ENCODE peak calls at places on chromosomes 16 and 17, in nine cellular contexts. F is ELF-1; V is cardiac fibroblast; P is NCI-H187; U is NCI-H460; D is NCI-H1092; W is ovary; K is activated CD4-positive, CD25-positive, alpha-beta regulatory T cell; A is germinal center. I is an unnamed sample.

GRCh38 chr17:79258843-79259242 is 184.2 kb downstream of the ENGASE start:
- DNase-seq in F (no peak), V (no peak), P (no peak), U (no peak), D (no peak), W (no peak), K (no peak), A (no peak), I (no peak)

GRCh38 chr17:58786586-58787295 is 31.1 kb downstream of the PPM1E start:
- DNase-seq in F (no peak), V (peak; percentile 85), P (no peak), U (peak; percentile 37), D (no peak), W (no peak), K (no peak), A (no peak), I (no peak)

GRCh38 chr17:77096570-77097214 is 44.1 kb upstream of the SEC14L1 start:
- DNase-seq in F (no peak), V (peak; percentile 81), P (no peak), U (peak; percentile 30), D (no peak), W (no peak), K (no peak), A (peak; percentile 47), I (no peak)

GRCh38 chr17:79655672-79656290 is 44.9 kb upstream of the RBFOX3 start:
- DNase-seq in F (no peak), V (no peak), P (no peak), U (no peak), D (no peak), W (no peak), K (no peak), A (no peak), I (no peak)

GRCh38 chr16:6643083-6643686 is 689.5 kb upstream of the RBFOX1 start:
- DNase-seq in F (peak; percentile 64), V (peak; percentile 63), P (peak; percentile 3), U (peak; percentile 59), D (peak; percentile 3), W (peak; percentile 26), K (no peak), A (peak; percentile 8), I (no peak)

GRCh38 chr16:10971560-10971961 is 27.2 kb downstream of the CLEC16A start:
- DNase-seq in F (peak; percentile 95), V (peak; percentile 95), P (peak; percentile 22), U (peak; percentile 40), D (peak; percentile 22), W (peak; percentile 70), K (no peak), A (peak; percentile 43), I (no peak)

GRCh38 chr17:40290629-40291296 is 3.1 kb downstream of the CDC6 start:
- DNase-seq in F (no peak), V (peak; percentile 92), P (no peak), U (peak; percentile 74), D (no peak), W (no peak), K (no peak), A (peak; percentile 28), I (peak; percentile 64)

GRCh38 chr17:79272666-79273219 is 198.1 kb downstream of the ENGASE start:
- DNase-seq in F (no peak), V (no peak), P (no peak), U (no peak), D (no peak), W (no peak), K (no peak), A (no peak), I (no peak)

GRCh38 chr16:30473231-30474061 is 904 bp downstream of the ITGAL start:
- DNase-seq in F (no peak), V (no peak), P (no peak), U (no peak), D (no peak), W (no peak), K (no peak), A (peak; percentile 61), I (no peak)

GRCh38 chr16:48420437-48420836 is 35.2 kb upstream of the SIAH1 start:
- DNase-seq in F (no peak), V (no peak), P (no peak), U (no peak), D (no peak), W (no peak), K (no peak), A (no peak), I (no peak)

GRCh38 chr17:489758-490329 is 137.2 kb upstream of the RPH3AL start:
- DNase-seq in F (peak; percentile 49), V (peak; percentile 45), P (no peak), U (no peak), D (no peak), W (peak; percentile 45), K (no peak), A (peak; percentile 37), I (no peak)

GRCh38 chr16:10688726-10689125 is 6.0 kb downstream of the TEKT5 start:
- DNase-seq in F (no peak), V (no peak), P (no peak), U (no peak), D (no peak), W (no peak), K (no peak), A (no peak), I (no peak)

GRCh38 chr17:63358956-63359355 is 87.2 kb downstream of the CYB561 start:
- DNase-seq in F (no peak), V (no peak), P (no peak), U (no peak), D (no peak), W (no peak), K (no peak), A (no peak), I (no peak)

GRCh38 chr17:34639706-34640425 is 60.5 kb downstream of the TMEM132E start:
- DNase-seq in F (no peak), V (no peak), P (no peak), U (no peak), D (peak; percentile 78), W (no peak), K (no peak), A (no peak), I (no peak)

GRCh38 chr17:34107019-34107418 is 148.1 kb upstream of the CCL2 start:
- DNase-seq in F (no peak), V (no peak), P (no peak), U (no peak), D (no peak), W (no peak), K (no peak), A (no peak), I (no peak)

GRCh38 chr16:84482001-84482891 is 22.2 kb downstream of the MEAK7 start:
- DNase-seq in F (no peak), V (no peak), P (no peak), U (no peak), D (no peak), W (no peak), K (no peak), A (no peak), I (no peak)

GRCh38 chr17:63358111-63358839 is 87.8 kb downstream of the CYB561 start:
- DNase-seq in F (no peak), V (peak; percentile 78), P (no peak), U (no peak), D (no peak), W (no peak), K (no peak), A (no peak), I (peak; percentile 8)

GRCh38 chr16:11325404-11326083 is 19.7 kb upstream of the RMI2 start:
- DNase-seq in F (no peak), V (no peak), P (no peak), U (no peak), D (no peak), W (no peak), K (no peak), A (peak; percentile 40), I (no peak)

GRCh38 chr16:69386596-69386995 is 789 bp upstream of the TERF2 start:
- DNase-seq in F (no peak), V (no peak), P (no peak), U (no peak), D (no peak), W (no peak), K (no peak), A (no peak), I (no peak)

GRCh38 chr16:85798901-85799496 is 345 bp downstream of the EMC8 start:
- DNase-seq in F (no peak), V (peak; percentile 46), P (no peak), U (no peak), D (no peak), W (no peak), K (no peak), A (peak; percentile 68), I (no peak)

GRCh38 chr17:82664701-82665182 is 16.5 kb upstream of the WDR45B start:
- DNase-seq in F (no peak), V (no peak), P (no peak), U (no peak), D (no peak), W (no peak), K (no peak), A (no peak), I (no peak)